ENCODE peak calls at places on chromosome 7, in six cellular contexts. U is K562; Z is PC-3; O is SK-N-SH; V is CD4-positive, alpha-beta T cell; Q is HCT116. A is an unnamed sample.

GRCh38 chr7:1531263-1531978 is 919 bp downstream of the MAFK start:
- DNase-seq in U (peak; percentile 42), Z (peak; percentile 38), O (peak; percentile 76), V (peak; percentile 44), Q (no peak), A (peak; percentile 62)

GRCh38 chr7:37705976-37706375 is 22.4 kb downstream of the GPR141 start:
- DNase-seq in U (no peak), Z (no peak), O (no peak), V (no peak), Q (no peak), A (no peak)

GRCh38 chr7:131630427-131630826 is 74.0 kb upstream of the PODXL start:
- DNase-seq in U (no peak), Z (no peak), O (no peak), V (no peak), Q (no peak), A (no peak)

GRCh38 chr7:5596046-5596895 is 172.6 kb upstream of the TNRC18 start:
- DNase-seq in U (peak; percentile 83), Z (peak; percentile 87), O (peak; percentile 90), V (peak; percentile 32), Q (peak; percentile 71), A (no peak)

GRCh38 chr7:12694817-12695216 is 7.4 kb downstream of the ARL4A start:
- DNase-seq in U (no peak), Z (no peak), O (no peak), V (no peak), Q (no peak), A (no peak)

GRCh38 chr7:136687693-136688322 is 180.6 kb upstream of the CHRM2 start:
- DNase-seq in U (peak; percentile 24), Z (peak; percentile 55), O (peak; percentile 33), V (no peak), Q (no peak), A (no peak)

GRCh38 chr7:144256112-144256511 is 8.5 kb downstream of the OR2A7 start:
- DNase-seq in U (no peak), Z (peak; percentile 2), O (no peak), V (no peak), Q (peak; percentile 65), A (no peak)

GRCh38 chr7:101216001-101216859 is 1.2 kb downstream of the PLOD3 start:
- DNase-seq in U (no peak), Z (peak; percentile 11), O (no peak), V (no peak), Q (no peak), A (peak; percentile 22)

GRCh38 chr7:100010901-100011300 is 4.5 kb upstream of the ZKSCAN1 start:
- DNase-seq in U (no peak), Z (no peak), O (no peak), V (no peak), Q (no peak), A (no peak)

GRCh38 chr7:95871078-95871848 is 98.9 kb downstream of the DYNC1I1 start:
- DNase-seq in U (peak; percentile 51), Z (peak; percentile 63), O (peak; percentile 67), V (no peak), Q (peak; percentile 29), A (no peak)

GRCh38 chr7:101009629-101010028 is 10.3 kb upstream of the MUC17 start:
- DNase-seq in U (no peak), Z (no peak), O (no peak), V (no peak), Q (no peak), A (no peak)

GRCh38 chr7:121286742-121287699 is 41.8 kb upstream of the WNT16 start:
- DNase-seq in U (no peak), Z (peak; percentile 64), O (no peak), V (no peak), Q (no peak), A (no peak)

GRCh38 chr7:1240917-1241509 is 8.3 kb downstream of the UNCX start:
- DNase-seq in U (no peak), Z (no peak), O (no peak), V (no peak), Q (no peak), A (no peak)

GRCh38 chr7:4830176-4830575 is 31.7 kb downstream of the PAPOLB start:
- DNase-seq in U (peak; percentile 77), Z (peak; percentile 44), O (peak; percentile 95), V (peak; percentile 51), Q (peak; percentile 41), A (no peak)

GRCh38 chr7:34184466-34184865 is 279.1 kb downstream of the BMPER start:
- DNase-seq in U (no peak), Z (no peak), O (no peak), V (no peak), Q (no peak), A (no peak)

GRCh38 chr7:8765374-8765773 is 332.0 kb downstream of the NXPH1 start:
- DNase-seq in U (no peak), Z (no peak), O (no peak), V (no peak), Q (no peak), A (no peak)

GRCh38 chr7:106592282-106593027 is 68.5 kb downstream of the CCDC71L start:
- DNase-seq in U (no peak), Z (no peak), O (no peak), V (no peak), Q (no peak), A (no peak)

GRCh38 chr7:106545275-106545674 is 115.7 kb downstream of the CCDC71L start:
- DNase-seq in U (no peak), Z (no peak), O (no peak), V (no peak), Q (no peak), A (no peak)

GRCh38 chr7:21063106-21063505 is 276.4 kb upstream of the SP8 start:
- DNase-seq in U (no peak), Z (peak; percentile 54), O (no peak), V (no peak), Q (no peak), A (no peak)

GRCh38 chr7:151987748-151988529 is 31.7 kb downstream of the GALNTL5 start:
- DNase-seq in U (no peak), Z (no peak), O (no peak), V (no peak), Q (no peak), A (no peak)

GRCh38 chr7:148456351-148456750 is 134.2 kb upstream of the C7orf33 start:
- DNase-seq in U (no peak), Z (no peak), O (no peak), V (no peak), Q (no peak), A (no peak)

GRCh38 chr7:156618791-156619367 is 21.7 kb upstream of the RNF32 start:
- DNase-seq in U (peak; percentile 16), Z (no peak), O (no peak), V (no peak), Q (no peak), A (no peak)

GRCh38 chr7:99623091-99623693 is 6.4 kb downstream of the ZSCAN25 start:
- DNase-seq in U (no peak), Z (no peak), O (no peak), V (no peak), Q (no peak), A (no peak)

GRCh38 chr7:18548569-18548968 is 53.0 kb downstream of the HDAC9 start:
- DNase-seq in U (no peak), Z (peak; percentile 61), O (no peak), V (no peak), Q (no peak), A (no peak)

GRCh38 chr7:11557627-11558026 is 274.4 kb downstream of the THSD7A start:
- DNase-seq in U (no peak), Z (peak; percentile 48), O (no peak), V (no peak), Q (peak; percentile 46), A (no peak)

GRCh38 chr7:30566596-30566995 is 28.1 kb upstream of the GARS1 start:
- DNase-seq in U (no peak), Z (no peak), O (no peak), V (no peak), Q (no peak), A (no peak)

GRCh38 chr7:100543586-100543985 is 4.6 kb downstream of the AGFG2 start:
- DNase-seq in U (no peak), Z (no peak), O (no peak), V (no peak), Q (no peak), A (no peak)

GRCh38 chr7:102417105-102417504 is 16.3 kb upstream of the ORAI2 start:
- DNase-seq in U (no peak), Z (no peak), O (no peak), V (no peak), Q (no peak), A (peak; percentile 36)

GRCh38 chr7:151680810-151681209 is 161.1 kb upstream of the RHEB start:
- DNase-seq in U (no peak), Z (no peak), O (no peak), V (no peak), Q (no peak), A (no peak)

GRCh38 chr7:141838581-141838980 is 2.7 kb downstream of the PRSS37 start:
- DNase-seq in U (peak; percentile 82), Z (no peak), O (no peak), V (no peak), Q (no peak), A (no peak)

GRCh38 chr7:56493196-56493595 is 377.0 kb upstream of the NUPR2 start:
- DNase-seq in U (no peak), Z (no peak), O (no peak), V (no peak), Q (no peak), A (no peak)

GRCh38 chr7:56495165-56495564 is 378.9 kb upstream of the NUPR2 start:
- DNase-seq in U (no peak), Z (no peak), O (no peak), V (no peak), Q (no peak), A (no peak)

GRCh38 chr7:56491636-56492425 is 375.6 kb upstream of the NUPR2 start:
- DNase-seq in U (no peak), Z (no peak), O (no peak), V (no peak), Q (no peak), A (no peak)

GRCh38 chr7:56493704-56494450 is 377.7 kb upstream of the NUPR2 start:
- DNase-seq in U (no peak), Z (no peak), O (no peak), V (no peak), Q (no peak), A (no peak)
- H3K9me3 ChIP-seq in U (no peaks in the 10 kb centered on the region), Z (no peaks in the 10 kb centered on the region), O (peaks cover 2% of the 10 kb centered on the region), V (peaks cover 69% of the 10 kb centered on the region), Q (peaks cover 15% of the 10 kb centered on the region), A (peaks cover 12% of the 10 kb centered on the region)

GRCh38 chr7:41978858-41979257 is 258.2 kb downstream of the GLI3 start:
- DNase-seq in U (no peak), Z (no peak), O (no peak), V (no peak), Q (no peak), A (no peak)
- H3K9me3 ChIP-seq in U (no peaks in the 10 kb centered on the region), Z (no peaks in the 10 kb centered on the region), O (no peaks in the 10 kb centered on the region), V (no peaks in the 10 kb centered on the region), Q (no peaks in the 10 kb centered on the region), A (no peaks in the 10 kb centered on the region)

GRCh38 chr7:71661671-71662224 is 529.8 kb downstream of the GALNT17 start:
- DNase-seq in U (no peak), Z (no peak), O (no peak), V (no peak), Q (no peak), A (no peak)
- H3K9me3 ChIP-seq in U (no peaks in the 10 kb centered on the region), Z (no peaks in the 10 kb centered on the region), O (peaks cover 5% of the 10 kb centered on the region), V (no peaks in the 10 kb centered on the region), Q (peaks cover 28% of the 10 kb centered on the region), A (no peaks in the 10 kb centered on the region)

DNA sequence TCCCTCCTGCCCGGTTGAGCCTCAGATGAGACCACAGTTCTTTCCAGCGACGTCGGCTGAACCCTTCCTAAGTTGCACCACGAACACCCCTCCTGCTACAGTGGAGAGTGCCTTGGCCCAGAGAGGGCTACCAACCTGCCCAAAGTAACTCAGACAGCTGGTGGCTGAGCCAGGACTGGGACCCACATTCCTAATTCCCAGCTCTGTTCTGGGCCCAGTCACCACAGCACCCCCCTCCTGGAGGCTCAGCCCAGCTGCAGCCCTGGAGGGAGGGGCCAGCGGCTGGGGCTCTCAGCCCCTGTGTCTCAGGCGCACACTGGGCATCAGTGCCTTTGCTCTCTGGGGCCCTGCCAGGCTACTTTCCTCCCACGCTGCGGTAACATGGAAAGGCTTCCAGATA is 10.6 kb downstream of the ATP6V1F start:
- DNase-seq in U (no peak), Z (no peak), O (no peak), V (no peak), Q (no peak), A (no peak)
- H3K9me3 ChIP-seq in U (no peaks in the 10 kb centered on the region), Z (no peaks in the 10 kb centered on the region), O (no peaks in the 10 kb centered on the region), V (no peaks in the 10 kb centered on the region), Q (no peaks in the 10 kb centered on the region), A (no peaks in the 10 kb centered on the region)